ENCODE peak calls at places on chromosome 12, in eight cellular contexts. B is HFF-Myc, I is BE2C, M is PC-3, A is lower lobe of right lung, X is breast epithelium, L is right atrium auricular region, Z is GM13977. S is an unnamed sample.

GRCh38 chr12:47832263-47832933 is 12.7 kb upstream of the HDAC7 start:
- DNase-seq in I (no peak), A (no peak), L (no peak), Z (peak), B (no peak), M (no peak), X (no peak), S (no peak)

GRCh38 chr12:123790901-123791486 is 28.9 kb downstream of the DNAH10 start:
- DNase-seq in X (no peak), M (no peak), Z (no peak), I (no peak), L (no peak), A (no peak), B (no peak), S (no peak)

GRCh38 chr12:81284137-81284536 is 206.3 kb downstream of the ACSS3 start:
- DNase-seq in I (no peak), L (no peak), A (no peak), B (no peak), X (no peak), M (peak), Z (no peak), S (no peak)

GRCh38 chr12:1912580-1913376 is 5.7 kb downstream of the CACNA2D4 start:
- DNase-seq in M (peak), X (peak), B (no peak), A (no peak), Z (peak), L (no peak), I (no peak), S (no peak)

GRCh38 chr12:12717586-12718381 is 616 bp downstream of the CDKN1B start:
- DNase-seq in M (peak), B (no peak), I (peak), A (peak), X (no peak), L (no peak), Z (peak), S (no peak)

GRCh38 chr12:2582631-2583616 is 211.8 kb upstream of the FKBP4 start:
- DNase-seq in Z (peak), A (peak), I (peak), X (no peak), B (peak), L (no peak), M (peak), S (no peak)

GRCh38 chr12:50215033-50215432 is 47.9 kb upstream of the CERS5 start:
- DNase-seq in Z (no peak), L (no peak), A (no peak), X (no peak), I (no peak), M (peak), B (no peak), S (no peak)

GRCh38 chr12:57845478-57846284 is 848 bp downstream of the CTDSP2 start:
- DNase-seq in X (peak), Z (peak), B (no peak), L (peak), I (peak), M (peak), A (peak), S (no peak)

GRCh38 chr12:19402743-19403400 is 36.4 kb upstream of the AEBP2 start:
- DNase-seq in M (no peak), X (no peak), L (no peak), I (peak), Z (no peak), A (peak), B (no peak), S (no peak)

GRCh38 chr12:123064885-123065619 is 84.6 kb downstream of the ARL6IP4 start:
- DNase-seq in I (no peak), A (no peak), M (no peak), B (no peak), X (no peak), Z (no peak), L (no peak), S (no peak)

GRCh38 chr12:67391656-67392055 is 122.5 kb downstream of the CAND1 start:
- DNase-seq in A (no peak), I (no peak), M (no peak), L (no peak), X (no peak), B (no peak), Z (no peak), S (no peak)

GRCh38 chr12:67386869-67387570 is 117.9 kb downstream of the CAND1 start:
- DNase-seq in Z (no peak), A (no peak), I (no peak), L (no peak), M (no peak), B (no peak), X (no peak), S (no peak)

GRCh38 chr12:67391034-67391433 is 121.9 kb downstream of the CAND1 start:
- DNase-seq in L (no peak), X (no peak), B (no peak), A (no peak), M (no peak), I (no peak), Z (no peak), S (no peak)

GRCh38 chr12:67388331-67389163 is 119.4 kb downstream of the CAND1 start:
- DNase-seq in B (no peak), X (no peak), Z (no peak), M (peak), I (no peak), A (no peak), L (no peak), S (no peak)
- TF ChIP-seq CTCF in B (no peak), X (no peak), Z (no peak), M (peak), I (peak), A (no peak), L (peak), S (no peak)

GRCh38 chr12:4115570-4115969 is 158.0 kb upstream of the CCND2 start:
- DNase-seq in M (no peak), B (no peak), Z (no peak), X (no peak), L (no peak), I (no peak), A (no peak), S (no peak)
- TF ChIP-seq CTCF in M (no peak), B (no peak), Z (no peak), X (no peak), L (no peak), I (no peak), A (no peak), S (no peak)

DNA sequence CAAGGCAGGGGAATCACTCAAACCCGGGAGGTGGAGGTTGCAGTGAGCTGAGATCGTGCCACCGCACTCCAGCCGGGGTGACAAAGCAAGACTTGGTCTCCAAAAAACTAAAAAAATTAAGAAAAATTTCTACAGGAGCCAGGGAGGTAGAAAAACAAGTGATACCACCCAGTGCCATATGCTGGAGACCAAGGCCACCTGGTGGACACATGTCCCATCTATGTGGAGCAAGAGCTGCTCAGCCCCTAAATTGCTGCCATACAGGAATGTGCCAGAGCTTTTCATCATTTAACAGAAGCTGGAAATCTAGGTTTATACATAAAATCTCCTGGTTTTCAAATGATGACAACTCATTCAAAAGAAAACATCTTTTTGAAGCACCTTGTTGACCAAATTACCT is 61.4 kb upstream of the ELK3 start:
- DNase-seq in B (peak), I (peak), M (peak), L (no peak), Z (no peak), A (no peak), X (no peak), S (no peak)
- TF ChIP-seq CTCF in B (peak), I (peak), M (peak), L (peak), Z (peak), A (peak), X (no peak), S (no peak)

GRCh38 chr12:98416845-98417244 is 98.5 kb upstream of the TMPO start:
- DNase-seq in M (peak), I (no peak), B (no peak), L (no peak), X (no peak), Z (no peak), A (no peak), S (no peak)
- TF ChIP-seq CTCF in M (peak), I (peak), B (peak), L (peak), X (peak), Z (no peak), A (peak), S (peak)